ENCODE peak calls at places on chromosomes 7 and 10, in seven cellular contexts. M is SW480; V is activated CD4-positive, alpha-beta T cell treated with anti-CD3 and anti-CD28 coated beads, Interleukin-2, amount 50 U/mL, for 4 hours; P is HCT116; J is astrocyte of the spinal cord; Z is NCI-H446; L is NCI-H1105 treated with DMSO at 0.1 percent for 48 hours. X is an unnamed sample.
A peak's percentile ranks its signal among the peaks of the same experiment; 100 is the strongest.

GRCh38 chr7:129144834-129145668 is 544 bp downstream of the TSPAN33 start:
- DNase-seq in V (no peak), J (no peak), L (no peak), Z (no peak), M (no peak), P (no peak), X (no peak)

GRCh38 chr7:2112261-2113203 is 120.2 kb downstream of the MAD1L1 start:
- DNase-seq in L (no peak), M (no peak), V (no peak), J (no peak), P (no peak), Z (no peak), X (no peak)

GRCh38 chr10:112587709-112588108 is 140.7 kb downstream of the VTI1A start:
- DNase-seq in P (no peak), Z (no peak), J (peak; percentile 24), M (no peak), L (no peak), V (no peak), X (no peak)

GRCh38 chr10:112365451-112365850 is 8.5 kb upstream of the ACSL5 start:
- DNase-seq in L (no peak), Z (no peak), P (no peak), J (no peak), V (no peak), M (no peak), X (no peak)

GRCh38 chr7:148265896-148266295 is 324.7 kb upstream of the C7orf33 start:
- DNase-seq in M (no peak), J (no peak), V (no peak), P (no peak), L (no peak), Z (no peak), X (no peak)

GRCh38 chr10:26361946-26362345 is 76.2 kb upstream of the APBB1IP start:
- DNase-seq in V (no peak), L (no peak), M (no peak), J (no peak), P (no peak), Z (no peak), X (no peak)

GRCh38 chr10:131532745-131533341 is 221.3 kb upstream of the TCERG1L start:
- DNase-seq in L (no peak), J (no peak), Z (no peak), V (no peak), P (no peak), M (no peak), X (no peak)

GRCh38 chr10:69901623-69902505 is 100.2 kb downstream of the COL13A1 start:
- DNase-seq in J (peak; percentile 50), L (peak; percentile 10), V (no peak), P (peak; percentile 28), Z (peak; percentile 14), M (peak; percentile 48), X (no peak)

GRCh38 chr10:69692891-69693290 is 62.8 kb downstream of the FAM241B start:
- DNase-seq in J (no peak), Z (no peak), P (no peak), L (no peak), M (no peak), V (no peak), X (no peak)

GRCh38 chr10:101233863-101234262 is 4.6 kb upstream of the LBX1 start:
- DNase-seq in M (no peak), P (no peak), Z (no peak), L (no peak), V (no peak), J (no peak), X (no peak)

GRCh38 chr10:310976-311639 is 175.9 kb downstream of the ZMYND11 start:
- DNase-seq in J (peak; percentile 40), V (no peak), L (no peak), P (no peak), M (no peak), Z (no peak), X (no peak)

GRCh38 chr7:152602962-152603361 is 73.0 kb downstream of the XRCC2 start:
- DNase-seq in P (no peak), M (peak; percentile 12), L (no peak), Z (no peak), J (no peak), V (no peak), X (no peak)

GRCh38 chr10:24988831-24989769 is 26.9 kb downstream of the ENKUR start:
- DNase-seq in J (no peak), L (no peak), P (no peak), M (no peak), V (no peak), Z (no peak), X (no peak)

GRCh38 chr7:21603972-21604749 is 61.3 kb downstream of the DNAH11 start:
- DNase-seq in J (no peak), M (no peak), L (no peak), P (no peak), Z (no peak), V (no peak), X (no peak)